ENCODE peak calls at places on chromosomes 5 and 9, in four cellular contexts. L, Y, K and O are unnamed samples.

GRCh38 chr5:132227485-132228240 is at the start of gene P4HA2:
- DNase-seq in L (peak; percentile 92), Y (peak; percentile 89), K (peak; percentile 91), O (peak; percentile 85)

GRCh38 chr5:10631597-10631996 is 67.7 kb downstream of the ANKRD33B start:
- DNase-seq in L (no peak), Y (no peak), K (no peak), O (no peak)

GRCh38 chr5:68543212-68543611 is 327.7 kb downstream of the PIK3R1 start:
- DNase-seq in L (no peak), Y (no peak), K (no peak), O (no peak)

GRCh38 chr5:135209495-135209837 is 175.4 kb upstream of the PITX1 start:
- DNase-seq in L (peak; percentile 63), Y (no peak), K (peak; percentile 2), O (peak; percentile 40)

GRCh38 chr9:103904242-103904641 is 189.9 kb upstream of the SMC2 start:
- DNase-seq in L (no peak), Y (no peak), K (no peak), O (no peak)

GRCh38 chr9:88932766-88933165 is 58.5 kb upstream of the S1PR3 start:
- DNase-seq in L (peak; percentile 80), Y (no peak), K (no peak), O (no peak)

GRCh38 chr5:35851282-35851681 is 5.4 kb upstream of the IL7R start:
- DNase-seq in L (no peak), Y (no peak), K (no peak), O (no peak)

GRCh38 chr5:122586351-122586750 is 188.5 kb upstream of the SNX2 start:
- DNase-seq in L (no peak), Y (no peak), K (no peak), O (no peak)

GRCh38 chr5:2633992-2634391 is 117.5 kb downstream of the IRX2 start:
- DNase-seq in L (no peak), Y (no peak), K (no peak), O (no peak)

DNA sequence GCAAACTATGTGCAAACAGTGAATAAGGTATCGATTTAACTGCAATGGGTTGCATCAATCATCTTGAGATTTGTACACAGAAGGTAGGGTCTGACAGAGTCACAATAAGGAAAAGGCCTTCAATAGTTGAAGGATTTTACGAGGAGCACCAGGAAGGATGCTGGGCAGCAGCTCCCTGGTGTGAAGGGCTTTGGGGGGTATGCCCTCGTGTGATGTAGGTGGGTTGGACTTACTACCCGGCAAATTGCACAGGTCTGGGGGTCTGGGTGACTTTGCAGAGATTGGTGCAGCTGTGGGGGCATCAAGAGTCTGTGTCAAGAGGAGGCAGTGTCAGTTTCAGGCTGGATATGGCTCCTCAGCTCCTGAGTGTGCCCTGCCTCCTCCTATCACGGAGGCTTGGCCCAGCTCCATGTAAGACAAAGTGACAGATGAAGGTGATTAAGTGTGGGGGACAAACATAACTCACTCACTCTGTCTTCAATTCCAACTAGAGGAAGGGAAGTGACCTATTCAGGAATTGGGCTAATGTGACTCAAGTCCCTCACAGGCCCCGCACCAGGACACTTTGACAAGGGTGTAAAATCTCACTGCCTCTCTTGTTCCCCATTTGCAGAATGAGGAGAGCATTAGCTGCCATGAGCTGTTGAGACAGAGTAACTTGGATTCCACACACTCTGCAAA is 166.8 kb downstream of the ICE1 start:
- DNase-seq in L (no peak), Y (no peak), K (no peak), O (no peak)
- H3K4me1 ChIP-seq in L (no peaks in the 10 kb centered on the region), Y (no peaks in the 10 kb centered on the region), K (no peaks in the 10 kb centered on the region), O (no peaks in the 10 kb centered on the region)

GRCh38 chr5:21238786-21239185 is 1250.8 kb upstream of the CDH18 start:
- DNase-seq in L (no peak), Y (no peak), K (no peak), O (no peak)

GRCh38 chr5:21236104-21236503 is 1248.1 kb upstream of the CDH18 start:
- DNase-seq in L (no peak), Y (no peak), K (no peak), O (no peak)

GRCh38 chr5:21236896-21237830 is 1249.2 kb upstream of the CDH18 start:
- DNase-seq in L (no peak), Y (no peak), K (no peak), O (no peak)
- H3K27ac ChIP-seq in L (peak overlapping the region; percentile 53), Y (no peak overlapping the region), K (no peak overlapping the region), O (no peak overlapping the region)

DNA sequence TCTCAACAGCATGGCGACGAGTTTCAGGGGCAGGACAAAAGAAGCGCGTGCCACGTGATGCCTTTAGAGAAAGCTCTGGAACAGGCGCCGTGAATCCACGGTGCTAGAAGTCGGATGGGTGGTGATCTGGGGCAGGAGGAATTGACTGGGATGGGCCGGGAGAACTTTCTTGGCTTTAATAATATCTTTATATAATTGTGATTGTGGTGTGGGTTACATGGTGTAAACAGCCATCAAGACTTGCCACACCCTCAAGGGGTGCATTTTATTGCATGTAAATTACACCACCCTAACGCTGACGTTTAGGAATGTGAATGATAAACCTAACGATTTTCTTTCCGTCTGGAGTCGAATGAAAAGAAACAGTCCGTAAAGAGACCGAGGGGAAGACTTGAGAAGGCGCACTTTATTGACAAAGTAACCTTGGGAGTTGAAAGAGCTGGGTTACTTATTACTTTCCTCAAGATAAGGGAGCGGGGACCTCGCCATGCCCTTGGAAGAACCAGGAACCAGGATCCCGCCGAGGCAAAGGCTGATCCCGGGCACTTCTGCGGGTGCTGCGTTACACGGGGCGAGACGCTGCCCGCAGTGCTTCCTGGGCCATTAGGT is 8.5 kb downstream of the NRARP start:
- DNase-seq in L (no peak), Y (no peak), K (peak; percentile 87), O (no peak)
- H3K4me3 ChIP-seq in L (no peak overlapping the region), Y (no peak overlapping the region), K (no peak overlapping the region), O (no peak overlapping the region)

DNA sequence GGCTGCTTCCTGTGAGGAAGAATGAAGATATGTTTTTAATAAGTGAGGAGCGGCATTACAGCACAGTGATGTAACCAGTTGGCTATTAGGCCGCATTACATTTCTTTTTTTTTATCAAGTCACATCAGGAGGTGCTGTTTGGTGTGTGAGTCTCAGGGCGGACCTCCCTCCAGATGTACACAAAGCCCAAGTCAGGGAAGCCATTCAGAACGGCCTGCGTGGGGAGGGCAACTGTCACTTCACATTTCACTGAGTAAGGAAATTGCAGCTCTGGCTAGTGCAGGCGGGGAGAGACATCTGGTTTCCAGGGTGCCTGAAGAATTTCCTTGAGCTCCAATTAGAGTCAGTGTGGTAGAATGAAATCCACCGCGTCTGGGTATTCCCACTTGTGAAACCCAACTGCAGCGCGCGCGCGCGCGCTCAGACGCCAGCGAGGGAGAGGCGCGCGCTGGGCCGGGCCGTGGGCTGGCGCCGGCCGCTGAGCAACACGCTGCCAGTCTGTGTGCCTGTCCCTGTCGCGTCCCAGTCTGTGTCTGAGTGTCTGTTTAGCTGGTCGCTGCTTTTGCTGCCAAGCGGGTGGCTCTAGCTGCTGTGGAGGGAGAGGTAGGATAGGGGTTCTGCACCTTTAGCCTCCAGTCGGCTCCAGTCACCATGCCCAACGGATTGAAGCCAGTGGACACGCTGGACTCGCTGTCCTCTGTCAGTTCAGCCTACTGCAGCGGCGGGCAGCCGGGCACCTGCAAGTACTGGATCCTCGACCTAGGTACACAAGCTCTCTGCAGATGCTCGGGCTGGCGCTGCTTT is 140.8 kb upstream of the OTULINL start:
- DNase-seq in L (peak; percentile 77), Y (peak; percentile 83), K (peak; percentile 32), O (peak; percentile 82)
- H3K4me1 ChIP-seq in L (no peaks in the 10 kb centered on the region), Y (peaks cover 2% of the 10 kb centered on the region), K (peaks cover 20% of the 10 kb centered on the region), O (peaks cover 56% of the 10 kb centered on the region)

DNA sequence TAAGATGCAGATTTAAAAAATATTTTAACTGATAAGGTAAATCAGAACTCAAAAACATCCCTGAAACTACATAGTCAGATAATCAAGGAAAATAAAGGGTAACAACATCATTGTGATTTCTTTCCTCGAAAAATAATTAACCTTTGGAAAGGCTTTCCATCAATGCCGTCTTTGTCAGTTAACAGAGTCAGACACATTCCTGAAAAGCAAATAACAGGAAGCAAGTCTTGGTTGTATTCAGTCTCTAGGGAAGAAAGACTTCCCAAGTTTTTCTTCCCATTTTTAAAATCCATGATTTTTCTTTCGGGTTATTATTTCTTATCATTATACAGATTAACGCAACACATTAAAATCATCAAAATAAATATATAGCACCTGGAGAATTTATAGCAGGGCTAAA is 256.4 kb upstream of the CDH6 start:
- DNase-seq in L (no peak), Y (no peak), K (no peak), O (no peak)
- H3K27ac ChIP-seq in L (no peak overlapping the region), Y (no peak overlapping the region), K (no peak overlapping the region), O (no peak overlapping the region)

DNA sequence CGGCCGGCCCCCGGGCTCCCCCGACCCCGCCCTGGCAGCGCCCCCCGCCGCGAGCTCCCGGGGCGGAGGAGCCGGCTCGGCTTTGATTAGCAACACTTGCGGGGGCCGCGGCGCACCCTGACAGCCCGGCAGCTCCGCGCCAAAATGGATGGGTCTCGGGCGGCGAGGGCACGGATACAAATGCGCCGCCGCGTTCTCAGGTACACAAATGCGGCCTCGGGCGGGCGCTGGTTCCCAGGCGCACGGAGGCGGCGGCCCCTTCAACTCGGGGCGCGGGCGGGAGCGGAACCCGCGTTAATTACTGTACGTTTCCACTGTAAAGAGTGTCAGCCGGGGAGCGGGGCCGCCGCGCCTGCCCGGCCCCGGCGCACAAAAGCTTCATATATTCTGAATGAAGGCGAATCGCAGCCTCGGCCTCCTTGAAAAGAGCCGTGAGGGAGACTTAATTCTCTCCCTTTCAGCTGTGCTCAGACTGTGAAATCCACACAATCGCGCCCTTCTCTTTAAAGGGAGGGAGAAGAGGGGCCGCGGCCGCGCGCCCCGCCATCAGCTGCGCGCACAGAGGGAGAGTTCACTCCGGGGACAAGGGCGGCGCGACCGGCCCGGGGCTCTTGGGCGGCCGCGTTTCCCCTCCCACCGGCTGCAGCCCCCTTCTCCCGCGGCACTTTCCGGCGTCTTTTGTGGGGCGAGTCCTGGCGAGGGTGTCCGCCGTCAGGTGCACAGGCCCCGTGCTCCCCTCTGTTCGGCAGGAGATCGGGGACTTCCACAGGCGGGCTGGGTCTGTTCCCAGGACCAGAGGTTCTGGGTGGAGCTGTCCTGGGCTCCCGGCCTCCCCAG is 27.0 kb downstream of the MSX2 start:
- DNase-seq in L (no peak), Y (no peak), K (no peak), O (no peak)
- H3K4me3 ChIP-seq in L (peak overlapping the region; percentile 39), Y (peak overlapping the region; percentile 20), K (no peak overlapping the region), O (peak overlapping the region; percentile 18)

GRCh38 chr5:962386-962785 is 46.2 kb upstream of the NKD2 start:
- DNase-seq in L (no peak), Y (no peak), K (no peak), O (no peak)

GRCh38 chr5:960551-960950 is 48.1 kb upstream of the NKD2 start:
- DNase-seq in L (no peak), Y (no peak), K (no peak), O (no peak)

GRCh38 chr5:961711-962240 is 46.8 kb upstream of the NKD2 start:
- DNase-seq in L (no peak), Y (no peak), K (no peak), O (peak; percentile 50)

GRCh38 chr5:959581-960531 is 48.7 kb upstream of the NKD2 start:
- DNase-seq in L (no peak), Y (no peak), K (no peak), O (peak; percentile 53)

GRCh38 chr5:961002-961710 is 47.4 kb upstream of the NKD2 start:
- DNase-seq in L (no peak), Y (no peak), K (no peak), O (peak; percentile 54)
- H3K4me1 ChIP-seq in L (no peaks in the 10 kb centered on the region), Y (peaks cover 24% of the 10 kb centered on the region), K (peaks cover 12% of the 10 kb centered on the region), O (peaks cover 33% of the 10 kb centered on the region)

GRCh38 chr5:140964356-140964755 is 1.9 kb upstream of the PCDHAC2 start:
- DNase-seq in L (no peak), Y (no peak), K (no peak), O (no peak)
- H3K27ac ChIP-seq in L (no peak overlapping the region), Y (no peak overlapping the region), K (no peak overlapping the region), O (no peak overlapping the region)